ENCODE peak calls at places on chromosome 20, in five cellular contexts. C, T, P, O and J are unnamed samples.

GRCh38 chr20:47304287-47304686 is 52.2 kb downstream of the ZMYND8 start:
- DNase-seq in C (no peak), P (no peak), T (no peak), O (no peak), J (no peak)

GRCh38 chr20:10674684-10675455 is 1.1 kb upstream of the JAG1 start:
- DNase-seq in C (peak; percentile 81), T (peak; percentile 93), O (peak; percentile 90), P (no peak), J (no peak)

GRCh38 chr20:49393803-49394202 is 88.7 kb downstream of the KCNB1 start:
- DNase-seq in P (no peak), T (no peak), C (no peak), O (no peak), J (no peak)

GRCh38 chr20:32468313-32468640 is 110.1 kb downstream of the ASXL1 start:
- DNase-seq in T (no peak), P (no peak), O (no peak), C (no peak), J (no peak)

GRCh38 chr20:208937-209566 is 18.0 kb upstream of the DEFB129 start:
- DNase-seq in C (no peak), P (peak; percentile 55), O (no peak), T (peak; percentile 53), J (peak; percentile 5)

GRCh38 chr20:39829713-39830112 is 859.3 kb downstream of the MAFB start:
- DNase-seq in P (no peak), O (no peak), T (no peak), C (no peak), J (no peak)

GRCh38 chr20:3082306-3082951 is 2.1 kb downstream of the AVP start:
- DNase-seq in T (peak; percentile 56), P (no peak), C (no peak), O (no peak), J (no peak)

GRCh38 chr20:9035129-9035528 is 33.8 kb upstream of the PLCB4 start:
- DNase-seq in C (no peak), O (no peak), P (no peak), T (no peak), J (no peak)

GRCh38 chr20:44142416-44142815 is 44.6 kb downstream of the JPH2 start:
- DNase-seq in P (no peak), T (no peak), C (no peak), O (no peak), J (no peak)

DNA sequence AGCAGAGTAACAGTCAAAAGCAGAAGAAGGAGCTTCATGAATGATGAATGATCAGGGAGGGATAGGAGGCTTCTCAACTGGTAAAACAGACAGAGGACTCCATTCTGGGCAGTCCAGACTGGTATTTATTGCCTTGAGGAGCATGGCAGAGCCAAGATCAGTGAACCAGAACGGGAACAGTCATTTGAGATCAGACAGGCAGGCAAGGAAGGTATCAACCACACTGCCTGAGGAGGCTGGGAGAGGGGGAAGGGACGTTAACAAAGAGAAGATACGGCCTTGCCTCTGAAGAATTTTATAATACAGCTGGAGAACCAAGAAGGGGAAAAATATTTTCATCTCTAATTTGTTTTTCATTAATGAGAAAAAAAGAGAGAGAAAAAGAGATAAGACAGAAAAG is at the start of gene DEFB121:
- DNase-seq in C (no peak), P (no peak), O (no peak), T (no peak), J (no peak)
- H3K9me3 ChIP-seq in C (no peaks in the 10 kb centered on the region), P (no peaks in the 10 kb centered on the region), O (no peaks in the 10 kb centered on the region), T (peaks cover 6% of the 10 kb centered on the region), J (peaks cover 13% of the 10 kb centered on the region)

DNA sequence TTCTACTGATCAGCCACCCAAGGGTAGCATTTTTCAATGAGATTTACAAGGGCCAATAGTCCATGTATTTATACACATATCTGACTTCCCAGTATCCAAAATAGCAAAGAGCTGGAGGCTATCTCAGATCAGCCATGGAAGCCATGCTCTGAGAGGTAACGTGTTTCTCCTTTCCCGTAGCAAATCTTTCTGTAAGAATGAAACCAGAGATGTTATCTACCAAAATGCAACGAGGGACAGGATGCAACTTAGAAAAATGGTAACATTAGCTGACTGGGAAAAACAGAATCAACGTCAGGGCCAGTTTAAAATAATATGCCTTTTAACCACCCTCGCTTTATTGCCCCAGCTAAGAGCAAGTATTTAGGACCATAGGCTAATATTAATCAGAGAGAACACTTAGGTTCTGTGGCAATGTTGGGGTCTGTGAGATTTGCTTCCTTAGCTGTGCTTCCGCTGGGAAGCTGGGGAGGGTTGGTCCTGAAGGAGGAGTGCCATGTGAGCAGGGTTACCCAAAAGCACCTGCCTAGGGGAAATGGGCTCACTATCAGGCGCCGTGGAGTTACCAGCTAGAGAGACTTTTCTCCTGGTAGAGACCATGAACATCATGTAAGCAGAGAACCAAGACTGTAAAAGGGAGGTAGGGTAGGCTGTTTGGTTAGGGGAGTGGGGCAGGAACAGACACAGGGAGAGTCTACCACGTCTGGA is 1.2 kb downstream of the ZNF831 start:
- DNase-seq in O (no peak), C (no peak), T (no peak), P (no peak), J (no peak)
- H3K4me1 ChIP-seq in O (no peaks in the 10 kb centered on the region), C (no peaks in the 10 kb centered on the region), T (no peaks in the 10 kb centered on the region), P (no peaks in the 10 kb centered on the region), J (no peaks in the 10 kb centered on the region)

DNA sequence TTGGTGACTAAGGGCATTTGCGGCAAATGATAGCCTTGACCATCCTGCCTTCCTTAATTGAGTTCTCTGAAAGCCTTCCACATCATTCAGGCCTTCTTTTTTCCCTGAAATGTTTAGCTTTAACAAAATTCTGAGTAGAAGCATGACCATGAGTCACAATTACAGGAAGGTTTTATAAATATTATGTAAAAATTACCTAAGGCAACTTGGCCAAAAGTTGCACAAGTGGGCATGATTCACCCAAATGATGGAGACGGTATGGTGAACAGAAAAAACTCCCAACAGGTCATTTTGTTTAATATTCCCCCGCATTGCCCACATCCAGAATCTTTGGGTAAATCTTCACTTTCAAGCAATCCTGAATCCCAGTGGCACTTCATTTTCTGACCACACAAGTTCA is 37.0 kb downstream of the MC3R start:
- DNase-seq in O (no peak), P (no peak), C (no peak), T (no peak), J (no peak)
- H3K9me3 ChIP-seq in O (no peaks in the 10 kb centered on the region), P (no peaks in the 10 kb centered on the region), C (no peaks in the 10 kb centered on the region), T (peaks cover 20% of the 10 kb centered on the region), J (no peaks in the 10 kb centered on the region)

DNA sequence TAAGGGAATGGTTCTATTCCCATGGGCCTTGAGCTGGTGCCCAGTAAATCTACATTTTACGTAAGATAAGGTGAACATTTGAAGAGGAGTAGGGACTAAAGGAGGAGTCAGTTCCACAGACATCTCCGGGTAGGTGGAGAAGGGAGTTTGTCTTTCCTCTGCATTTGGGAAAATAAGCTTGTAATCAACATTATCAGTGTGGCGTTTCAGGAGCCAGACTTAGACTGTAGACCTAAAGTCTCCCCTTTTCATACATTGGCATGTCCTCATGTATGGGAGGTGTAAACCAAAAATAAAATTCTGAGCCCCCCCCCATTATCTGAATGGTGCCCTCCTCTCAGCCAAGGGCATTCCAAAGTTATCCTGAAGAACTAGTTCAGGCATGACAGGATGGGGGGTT is 40.2 kb downstream of the NINL start:
- DNase-seq in O (no peak), P (no peak), C (no peak), T (no peak), J (no peak)
- H3K4me1 ChIP-seq in O (peaks cover 40% of the 10 kb centered on the region), P (peaks cover 7% of the 10 kb centered on the region), C (peaks cover 28% of the 10 kb centered on the region), T (peaks cover 27% of the 10 kb centered on the region), J (no peaks in the 10 kb centered on the region)

GRCh38 chr20:4904127-4904860 is 97.0 kb downstream of the SLC23A2 start:
- DNase-seq in T (no peak), O (no peak), C (no peak), P (no peak), J (no peak)
- H3K9me3 ChIP-seq in T (no peaks in the 10 kb centered on the region), O (no peaks in the 10 kb centered on the region), C (peaks cover 3% of the 10 kb centered on the region), P (no peaks in the 10 kb centered on the region), J (no peaks in the 10 kb centered on the region)

DNA sequence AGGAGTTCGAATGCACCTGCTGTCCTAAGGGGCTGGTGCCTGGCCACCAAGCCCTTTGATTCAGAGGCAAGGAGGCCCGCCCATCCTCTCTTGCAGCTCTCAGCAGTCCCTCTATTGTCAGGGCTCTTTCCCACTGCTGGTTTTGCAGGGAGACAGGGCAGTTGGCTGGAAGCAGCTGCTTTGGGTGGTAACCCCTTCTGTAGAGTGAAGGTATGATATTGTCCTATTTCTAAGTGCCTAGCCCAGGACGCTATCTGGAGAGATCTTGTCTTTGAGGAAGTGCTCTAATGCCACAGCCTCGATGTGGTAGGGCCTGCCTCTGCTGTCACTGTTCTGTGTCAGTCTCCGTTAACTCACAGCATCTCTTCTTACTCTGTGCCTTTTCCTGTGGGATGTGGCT is 5.6 kb downstream of the PLCG1 start:
- DNase-seq in P (no peak), C (no peak), T (no peak), O (no peak), J (no peak)
- H3K4me1 ChIP-seq in P (peaks cover 8% of the 10 kb centered on the region), C (peaks cover 22% of the 10 kb centered on the region), T (peaks cover 42% of the 10 kb centered on the region), O (peaks cover 100% of the 10 kb centered on the region), J (peaks cover 13% of the 10 kb centered on the region)

DNA sequence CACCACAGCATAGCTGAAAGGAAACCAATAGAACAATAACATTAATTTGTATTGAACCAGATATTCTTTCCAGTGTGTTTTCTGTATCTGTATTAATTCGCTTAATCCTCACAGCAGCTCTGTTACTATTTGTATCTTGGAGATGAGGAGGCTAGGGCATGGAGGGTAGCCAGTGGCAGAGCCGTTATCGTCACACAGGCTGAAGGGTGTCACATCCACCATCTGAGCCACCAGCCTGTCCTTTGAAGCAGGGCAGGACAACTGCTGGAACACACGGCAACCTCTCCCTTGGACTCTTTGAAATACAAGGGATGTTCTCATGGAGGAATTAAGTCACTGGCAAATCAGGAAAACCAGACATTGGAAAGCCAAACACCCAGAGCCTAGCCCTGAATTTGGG is 628.0 kb upstream of the CDH4 start:
- DNase-seq in C (no peak), P (no peak), O (no peak), T (no peak), J (no peak)
- H3K9me3 ChIP-seq in C (no peaks in the 10 kb centered on the region), P (no peaks in the 10 kb centered on the region), O (no peaks in the 10 kb centered on the region), T (no peaks in the 10 kb centered on the region), J (no peaks in the 10 kb centered on the region)

GRCh38 chr20:21146242-21146641 is 20.4 kb downstream of the KIZ start:
- DNase-seq in T (no peak), C (no peak), P (no peak), O (no peak), J (no peak)
- H3K4me1 ChIP-seq in T (peaks cover 5% of the 10 kb centered on the region), C (no peaks in the 10 kb centered on the region), P (no peaks in the 10 kb centered on the region), O (no peaks in the 10 kb centered on the region), J (no peaks in the 10 kb centered on the region)

DNA sequence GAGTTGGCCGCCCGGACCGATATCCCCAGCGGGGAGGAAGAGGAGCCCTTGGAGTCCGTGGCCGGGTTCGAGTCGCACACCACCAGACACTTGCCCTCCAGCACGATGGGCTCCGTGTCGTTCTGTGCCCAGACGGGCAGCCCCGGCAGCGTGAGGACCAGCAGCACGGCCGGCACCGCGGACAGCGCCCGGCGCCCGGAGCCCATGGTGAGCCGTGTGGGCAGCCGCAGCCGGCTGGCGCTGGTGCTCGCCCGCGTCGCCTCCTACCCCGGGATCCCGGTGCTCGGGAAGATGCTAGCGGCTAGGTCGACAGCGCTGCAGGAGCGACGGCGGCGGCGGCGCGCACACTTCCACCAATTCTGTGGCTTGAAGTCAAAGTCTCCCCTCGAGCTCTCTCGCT is 1.4 kb downstream of the CBLN4 start:
- DNase-seq in P (no peak), O (peak; percentile 53), T (peak; percentile 63), C (peak; percentile 48), J (no peak)
- H3K9me3 ChIP-seq in P (no peaks in the 10 kb centered on the region), O (no peaks in the 10 kb centered on the region), T (no peaks in the 10 kb centered on the region), C (no peaks in the 10 kb centered on the region), J (no peaks in the 10 kb centered on the region)